ENCODE peak calls at places on chromosomes 4 and X, in nine cellular contexts. M, O, A, K, C, X, E, G and I are unnamed samples.

GRCh38 chrX:69299271-69299670 is 134.0 kb upstream of the PJA1 start:
- DNase-seq in M (no peak), O (no peak), A (no peak), K (no peak), C (no peak), X (no peak), E (no peak), G (no peak), I (no peak)

GRCh38 chr4:68342139-68342538 is 7.8 kb downstream of the YTHDC1 start:
- DNase-seq in M (no peak), O (peak; percentile 31), A (no peak), K (peak; percentile 71), C (no peak), X (no peak), E (no peak), G (peak; percentile 83), I (no peak)

GRCh38 chr4:82462415-82462831 is 32.0 kb downstream of the ENOPH1 start:
- DNase-seq in M (peak; percentile 73), O (peak; percentile 57), A (peak; percentile 83), K (peak; percentile 82), C (peak; percentile 88), X (peak; percentile 81), E (peak; percentile 54), G (peak; percentile 91), I (peak; percentile 52)

GRCh38 chr4:174244441-174244840 is 39.0 kb downstream of the FBXO8 start:
- DNase-seq in M (no peak), O (no peak), A (no peak), K (peak; percentile 61), C (no peak), X (no peak), E (no peak), G (no peak), I (no peak)

GRCh38 chrX:69093960-69094935 is 71.0 kb downstream of the PJA1 start:
- DNase-seq in M (no peak), O (peak; percentile 23), A (no peak), K (peak; percentile 64), C (no peak), X (peak; percentile 1), E (peak; percentile 24), G (peak; percentile 66), I (peak; percentile 59)

GRCh38 chr4:142126890-142127497 is 490.6 kb downstream of the IL15 start:
- DNase-seq in M (peak; percentile 34), O (peak; percentile 34), A (no peak), K (peak; percentile 78), C (peak; percentile 30), X (peak; percentile 69), E (peak; percentile 39), G (peak; percentile 92), I (peak; percentile 35)

GRCh38 chrX:129731228-129731627 is 7.6 kb upstream of the XPNPEP2 start:
- DNase-seq in M (no peak), O (no peak), A (no peak), K (no peak), C (no peak), X (no peak), E (no peak), G (no peak), I (no peak)

GRCh38 chr4:42460043-42460442 is 62.8 kb downstream of the SHISA3 start:
- DNase-seq in M (no peak), O (no peak), A (no peak), K (no peak), C (no peak), X (no peak), E (no peak), G (no peak), I (no peak)

GRCh38 chr4:20030108-20030507 is 221.6 kb upstream of the SLIT2 start:
- DNase-seq in M (no peak), O (no peak), A (no peak), K (no peak), C (no peak), X (no peak), E (no peak), G (no peak), I (no peak)

GRCh38 chr4:105075045-105075444 is 71.6 kb upstream of the TET2 start:
- DNase-seq in M (no peak), O (no peak), A (no peak), K (no peak), C (no peak), X (no peak), E (no peak), G (no peak), I (no peak)

GRCh38 chr4:98905834-98906233 is 23.1 kb downstream of the EIF4E start:
- DNase-seq in M (no peak), O (no peak), A (no peak), K (no peak), C (no peak), X (no peak), E (no peak), G (no peak), I (no peak)

GRCh38 chr4:73317092-73317491 is 58.5 kb upstream of the ANKRD17 start:
- DNase-seq in M (no peak), O (no peak), A (no peak), K (no peak), C (no peak), X (no peak), E (no peak), G (no peak), I (no peak)

GRCh38 chr4:68021185-68021584 is 57.9 kb upstream of the TMPRSS11A start:
- DNase-seq in M (no peak), O (peak; percentile 61), A (no peak), K (peak; percentile 92), C (no peak), X (no peak), E (no peak), G (no peak), I (no peak)

GRCh38 chr4:80307774-80308465 is 27.6 kb upstream of the CFAP299 start:
- DNase-seq in M (no peak), O (no peak), A (no peak), K (peak; percentile 93), C (no peak), X (no peak), E (no peak), G (no peak), I (no peak)

GRCh38 chr4:7761720-7762119 is 177.9 kb downstream of the AFAP1 start:
- DNase-seq in M (no peak), O (peak; percentile 23), A (peak; percentile 88), K (peak; percentile 51), C (peak; percentile 89), X (peak; percentile 50), E (peak; percentile 18), G (peak; percentile 90), I (peak; percentile 52)

GRCh38 chr4:55561884-55562283 is 15.2 kb upstream of the CLOCK start:
- DNase-seq in M (no peak), O (no peak), A (no peak), K (peak; percentile 42), C (no peak), X (no peak), E (no peak), G (no peak), I (no peak)

GRCh38 chrX:37603938-37604409 is 32.5 kb downstream of the LANCL3 start:
- DNase-seq in M (no peak), O (no peak), A (no peak), K (no peak), C (peak; percentile 47), X (no peak), E (no peak), G (no peak), I (no peak)

GRCh38 chr4:122453384-122454000 is 3.0 kb downstream of the IL2 start:
- DNase-seq in M (no peak), O (peak; percentile 48), A (no peak), K (no peak), C (no peak), X (no peak), E (no peak), G (no peak), I (no peak)

GRCh38 chr4:95181446-95182306 is 367.1 kb downstream of the UNC5C start:
- DNase-seq in M (no peak), O (no peak), A (no peak), K (no peak), C (no peak), X (no peak), E (peak; percentile 17), G (peak; percentile 70), I (peak; percentile 38)

GRCh38 chr4:83139514-83140156 is 25.1 kb upstream of the PLAC8 start:
- DNase-seq in M (no peak), O (peak; percentile 79), A (no peak), K (no peak), C (no peak), X (no peak), E (no peak), G (no peak), I (no peak)

GRCh38 chrX:108299101-108299591 is 139.1 kb downstream of the COL4A6 start:
- DNase-seq in M (no peak), O (peak; percentile 40), A (no peak), K (peak; percentile 73), C (no peak), X (no peak), E (no peak), G (peak; percentile 4), I (no peak)

GRCh38 chr4:55830741-55831140 is 11.2 kb downstream of the EXOC1L start:
- DNase-seq in M (no peak), O (no peak), A (no peak), K (peak; percentile 9), C (no peak), X (no peak), E (no peak), G (no peak), I (no peak)

GRCh38 chr4:69060651-69061308 is 35.5 kb upstream of the UGT2B7 start:
- DNase-seq in M (no peak), O (no peak), A (no peak), K (peak; percentile 21), C (no peak), X (no peak), E (no peak), G (peak; percentile 54), I (no peak)

GRCh38 chrX:106698693-106699092 is 27.8 kb upstream of the RNF128 start:
- DNase-seq in M (no peak), O (no peak), A (no peak), K (peak; percentile 43), C (no peak), X (no peak), E (no peak), G (no peak), I (no peak)

GRCh38 chr4:122104184-122104583 is 47.9 kb upstream of the BLTP1 start:
- DNase-seq in M (no peak), O (no peak), A (no peak), K (peak; percentile 29), C (no peak), X (no peak), E (no peak), G (no peak), I (no peak)

GRCh38 chr4:2936773-2937145 is 26.4 kb downstream of the NOP14 start:
- DNase-seq in M (no peak), O (no peak), A (peak; percentile 50), K (peak; percentile 97), C (no peak), X (no peak), E (no peak), G (no peak), I (no peak)